ENCODE peak calls at places on chromosome 20, in ten cellular contexts. W is IMR-90, I is epithelial cell of esophagus, Q is AG10803, A is kidney epithelial cell, V is left ventricle myocardium inferior, R is tibial artery, X is glutamatergic neuron, Y is cardiac fibroblast, M is A549. D is an unnamed sample.

GRCh38 chr20:24773751-24774201 is 175.3 kb upstream of the CST7 start:
- DNase-seq in V (no peak), Q (peak), X (no peak), M (peak), R (peak), I (peak), W (peak), Y (peak), A (peak), D (no peak)

GRCh38 chr20:373171-373890 is 7.2 kb upstream of the TRIB3 start:
- DNase-seq in Y (peak), Q (peak), A (no peak), R (no peak), M (peak), I (peak), X (peak), W (peak), V (no peak), D (no peak)

GRCh38 chr20:4592316-4593148 is 129.2 kb upstream of the PRND start:
- DNase-seq in I (peak), Q (peak), W (no peak), R (no peak), M (peak), A (no peak), X (peak), Y (peak), V (peak), D (no peak)

GRCh38 chr20:57586370-57586793 is 25.5 kb downstream of the PCK1 start:
- DNase-seq in Y (no peak), I (no peak), X (no peak), W (no peak), M (no peak), Q (no peak), V (no peak), A (no peak), R (peak), D (peak)

GRCh38 chr20:8394308-8394945 is 262.4 kb downstream of the PLCB1 start:
- DNase-seq in Q (peak), R (no peak), A (no peak), Y (peak), I (peak), M (no peak), X (no peak), W (peak), V (no peak), D (no peak)

GRCh38 chr20:50055524-50056083 is 57.3 kb downstream of the UBE2V1 start:
- DNase-seq in X (no peak), R (no peak), A (no peak), V (no peak), I (no peak), M (no peak), Q (no peak), Y (peak), W (no peak), D (no peak)

GRCh38 chr20:45229264-45230056 is 8.3 kb downstream of the SEMG2 start:
- DNase-seq in M (no peak), R (no peak), Q (no peak), I (peak), A (no peak), X (no peak), W (no peak), Y (peak), V (no peak), D (no peak)

GRCh38 chr20:40932436-40932835 is 96.2 kb upstream of the TOP1 start:
- DNase-seq in M (no peak), R (no peak), I (no peak), Q (no peak), V (no peak), Y (no peak), W (no peak), A (no peak), X (no peak), D (no peak)

GRCh38 chr20:64091762-64092161 is 7.6 kb upstream of the LKAAEAR1 start:
- DNase-seq in I (no peak), A (no peak), M (no peak), V (no peak), R (no peak), X (peak), Y (no peak), Q (no peak), W (no peak), D (no peak)

GRCh38 chr20:53547664-53548239 is 45.9 kb downstream of the ZNF217 start:
- DNase-seq in X (peak), W (peak), V (no peak), Q (peak), I (peak), Y (peak), A (peak), R (no peak), M (peak), D (no peak)

GRCh38 chr20:45470262-45470931 is 844 bp downstream of the WFDC2 start:
- DNase-seq in A (no peak), M (no peak), R (no peak), W (no peak), X (peak), I (peak), Q (no peak), V (no peak), Y (peak), D (no peak)

GRCh38 chr20:3896853-3897252 is 7.7 kb downstream of the PANK2 start:
- DNase-seq in W (no peak), Q (no peak), Y (no peak), A (no peak), X (no peak), M (no peak), R (no peak), V (no peak), I (no peak), D (no peak)

GRCh38 chr20:63951398-63952209 is 4.6 kb downstream of the UCKL1 start:
- DNase-seq in R (no peak), X (no peak), W (no peak), A (no peak), V (peak), M (no peak), Y (no peak), Q (no peak), I (no peak), D (no peak)

GRCh38 chr20:313948-314347 is 11.4 kb upstream of the SOX12 start:
- DNase-seq in I (peak), V (no peak), Y (no peak), X (no peak), A (no peak), M (no peak), Q (peak), R (no peak), W (peak), D (no peak)

GRCh38 chr20:43963872-43964791 is 49.5 kb downstream of the TOX2 start:
- DNase-seq in A (no peak), M (no peak), R (peak), W (peak), V (peak), X (peak), Q (peak), Y (peak), I (no peak), D (no peak)

GRCh38 chr20:39855056-39855455 is 834.0 kb downstream of the MAFB start:
- DNase-seq in V (no peak), W (no peak), X (no peak), Q (peak), R (no peak), I (peak), M (no peak), A (no peak), Y (no peak), D (no peak)

GRCh38 chr20:56439784-56440291 is 27.8 kb downstream of the CASS4 start:
- DNase-seq in V (peak), I (peak), A (peak), M (no peak), Y (peak), W (peak), X (no peak), Q (peak), R (peak), D (no peak)

GRCh38 chr20:37907677-37908397 is 4.9 kb downstream of the VSTM2L start:
- DNase-seq in I (peak), Y (peak), V (no peak), A (peak), X (peak), R (no peak), Q (peak), W (peak), M (peak), D (no peak)

GRCh38 chr20:23419995-23420901 is 1.0 kb downstream of the NAPB start:
- DNase-seq in Q (peak), V (peak), I (peak), X (peak), Y (peak), W (peak), R (peak), A (peak), M (peak), D (no peak)

GRCh38 chr20:1108437-1108920 is 9.9 kb upstream of the PSMF1 start:
- DNase-seq in Q (peak), W (peak), R (no peak), V (peak), Y (peak), I (peak), M (peak), X (peak), A (no peak), D (no peak)

GRCh38 chr20:25239387-25240370 is 8.2 kb upstream of the PYGB start:
- DNase-seq in A (no peak), X (no peak), M (no peak), I (no peak), Q (no peak), R (peak), W (no peak), V (no peak), Y (no peak), D (no peak)

GRCh38 chr20:38724603-38725457 is 544 bp downstream of the SLC32A1 start:
- DNase-seq in W (no peak), V (no peak), I (no peak), Y (no peak), X (peak), R (no peak), A (no peak), M (no peak), Q (no peak), D (no peak)

GRCh38 chr20:3115190-3116107 is 30.9 kb upstream of the AVP start:
- DNase-seq in Q (peak), A (peak), Y (peak), V (no peak), W (peak), I (peak), R (no peak), X (peak), M (peak), D (peak)

GRCh38 chr20:4029505-4030467 is 14.4 kb upstream of the RNF24 start:
- DNase-seq in V (no peak), Y (no peak), A (no peak), Q (no peak), R (no peak), I (no peak), W (no peak), X (no peak), M (no peak), D (no peak)

GRCh38 chr20:31835977-31836852 is 9.2 kb downstream of the FOXS1 start:
- DNase-seq in I (peak), V (peak), R (peak), W (peak), Y (peak), Q (peak), X (no peak), M (peak), A (peak), D (no peak)

GRCh38 chr20:48401359-48401758 is 426.4 kb downstream of the PREX1 start:
- DNase-seq in I (no peak), Q (no peak), R (no peak), M (no peak), A (no peak), X (no peak), W (no peak), Y (no peak), V (peak), D (no peak)

GRCh38 chr20:63966172-63966943 is 3.4 kb downstream of the ZNF512B start:
- DNase-seq in I (no peak), W (no peak), R (no peak), M (no peak), A (no peak), Q (no peak), Y (no peak), V (no peak), X (peak), D (peak)

GRCh38 chr20:51631011-51631950 is 88.8 kb upstream of the NFATC2 start:
- DNase-seq in Y (peak), R (peak), A (peak), W (peak), X (no peak), V (peak), M (peak), I (peak), Q (peak), D (no peak)

GRCh38 chr20:36541227-36542018 is at the start of gene MYL9:
- DNase-seq in R (peak), A (no peak), W (peak), Q (peak), Y (peak), I (peak), X (peak), M (no peak), V (peak), D (no peak)

GRCh38 chr20:4300401-4300800 is 285.0 kb upstream of the RNF24 start:
- DNase-seq in Y (no peak), M (no peak), W (no peak), R (no peak), Q (no peak), I (no peak), A (no peak), X (no peak), V (no peak), D (no peak)

DNA sequence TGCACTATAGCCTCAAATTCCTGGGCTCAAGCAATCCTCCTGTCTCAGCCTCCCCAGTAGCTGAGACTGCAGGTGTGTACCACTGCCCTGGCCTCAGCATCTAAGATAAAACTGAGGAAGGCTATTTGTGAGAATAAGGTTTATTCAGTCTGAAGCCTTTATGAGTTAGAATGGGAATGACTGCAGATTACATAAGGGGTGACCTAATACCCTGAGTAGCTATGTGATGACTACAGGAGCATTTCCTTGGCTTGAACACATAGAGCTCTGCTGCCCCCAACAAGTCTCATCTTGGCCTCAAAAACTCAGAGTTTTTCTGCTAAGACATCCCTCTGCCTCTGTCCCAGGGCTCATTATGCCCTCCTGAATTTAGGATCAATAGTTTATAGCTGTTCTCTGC is 7.6 kb downstream of the GSS start:
- DNase-seq in Q (peak), A (no peak), X (no peak), Y (peak), R (no peak), I (peak), W (peak), V (no peak), M (no peak), D (no peak)
- TF ChIP-seq CTCF in Q (peak), A (no peak), X (no peak), Y (no peak), R (no peak), I (no peak), W (peak), V (no peak), M (no peak), D (no peak)

DNA sequence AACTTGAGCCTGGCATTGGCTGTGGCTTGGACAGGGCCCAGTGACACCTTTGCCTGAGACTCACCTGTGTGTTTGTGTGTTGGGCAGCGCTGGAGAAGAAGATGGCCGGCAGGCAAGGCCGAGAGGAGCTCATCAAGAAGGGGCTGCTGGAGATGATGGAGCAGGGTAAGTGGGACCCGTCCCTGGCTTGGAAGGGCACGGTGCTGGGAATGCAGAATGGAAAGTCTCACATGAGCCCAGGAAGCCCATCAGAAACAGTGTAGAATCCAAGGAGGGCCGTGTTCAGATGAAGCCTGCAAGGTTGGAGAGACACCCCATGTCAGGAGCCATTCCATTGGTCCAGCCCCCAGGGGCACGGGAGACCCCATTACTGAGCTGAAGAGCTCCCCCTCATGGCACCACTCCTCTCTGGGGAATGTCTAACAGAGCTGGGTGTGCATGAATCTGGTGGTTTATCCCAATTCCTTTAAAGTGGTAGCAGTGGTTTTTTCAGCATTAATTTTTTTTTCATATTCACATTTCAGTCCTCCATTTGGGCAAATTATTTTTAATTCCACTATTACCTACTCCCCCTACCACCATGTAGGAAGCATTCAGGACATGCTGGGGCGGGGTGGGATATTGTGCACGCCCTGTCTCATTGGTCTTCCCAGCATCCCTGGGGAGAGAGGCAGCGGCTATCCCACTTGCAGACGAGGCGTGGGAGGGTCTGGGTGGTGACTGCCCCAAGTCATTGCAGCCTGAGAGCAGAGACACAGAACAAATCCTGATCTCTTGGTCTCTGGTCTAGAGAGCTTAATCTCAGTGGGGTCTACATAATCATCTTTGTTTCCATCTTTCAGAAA is 143.6 kb downstream of the PHACTR3 start:
- DNase-seq in X (no peak), A (no peak), I (no peak), W (no peak), M (no peak), Q (no peak), V (no peak), R (no peak), Y (no peak), D (peak)
- TF ChIP-seq CTCF in X (no peak), A (no peak), I (no peak), W (no peak), M (no peak), Q (no peak), V (no peak), R (no peak), Y (no peak), D (no peak)

DNA sequence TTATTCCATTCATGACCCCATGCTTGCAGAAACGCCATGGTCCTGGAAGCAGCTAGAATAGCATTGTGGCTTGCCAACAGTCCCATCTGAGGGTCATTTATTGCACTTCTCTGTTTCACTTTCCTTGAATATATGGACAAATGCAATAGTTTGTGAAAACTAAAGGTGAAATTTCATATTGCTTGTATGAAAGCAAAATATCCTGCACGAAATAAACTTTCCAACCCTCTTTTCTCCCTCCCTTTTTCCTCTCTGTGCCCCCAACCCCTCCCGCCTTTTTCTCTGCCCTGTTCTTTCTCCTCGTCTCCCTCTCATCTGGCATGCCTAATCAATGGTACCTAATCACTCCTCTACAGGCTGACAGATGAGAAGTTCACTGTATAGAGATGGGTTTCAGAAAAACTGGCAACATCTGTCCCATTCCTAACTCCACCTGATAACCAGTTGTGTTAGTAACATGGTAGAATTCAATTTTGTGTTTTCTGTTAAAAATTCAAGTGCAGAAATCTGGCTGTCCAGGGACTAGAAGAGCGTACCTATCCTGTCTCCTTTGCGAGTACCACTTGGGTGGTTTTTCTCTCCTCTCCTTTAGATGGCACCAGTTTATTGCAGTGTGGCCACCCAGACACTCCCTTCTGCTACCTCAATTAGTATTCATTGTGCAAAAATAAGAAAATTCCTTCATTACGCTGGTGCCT is 198.6 kb downstream of the FOXA2 start:
- DNase-seq in X (no peak), Q (no peak), Y (peak), W (no peak), V (no peak), I (peak), M (peak), A (no peak), R (no peak), D (no peak)
- TF ChIP-seq CTCF in X (no peak), Q (no peak), Y (peak), W (no peak), V (no peak), I (peak), M (peak), A (peak), R (no peak), D (no peak)

GRCh38 chr20:33262658-33263065 is 20.4 kb upstream of the BPIFB1 start:
- DNase-seq in X (peak), Y (peak), R (peak), Q (peak), I (peak), W (peak), A (peak), V (no peak), M (no peak), D (no peak)
- TF ChIP-seq CTCF in X (peak), Y (peak), R (no peak), Q (peak), I (peak), W (peak), A (peak), V (peak), M (peak), D (peak)

GRCh38 chr20:46765506-46765905 is 56.1 kb downstream of the SLC2A10 start:
- DNase-seq in A (no peak), I (no peak), W (no peak), X (no peak), Q (no peak), Y (no peak), M (no peak), R (no peak), V (no peak), D (no peak)

GRCh38 chr20:46764068-46764467 is 54.6 kb downstream of the SLC2A10 start:
- DNase-seq in X (no peak), M (no peak), V (no peak), R (no peak), A (no peak), Q (no peak), Y (no peak), W (no peak), I (no peak), D (no peak)

GRCh38 chr20:46770330-46771194 is 61.1 kb downstream of the SLC2A10 start:
- DNase-seq in M (no peak), X (no peak), I (peak), A (no peak), V (no peak), W (peak), Y (no peak), Q (no peak), R (no peak), D (no peak)

GRCh38 chr20:46771195-46771588 is 61.7 kb downstream of the SLC2A10 start:
- DNase-seq in X (no peak), Y (no peak), I (no peak), M (no peak), R (no peak), W (no peak), Q (no peak), A (no peak), V (no peak), D (no peak)

GRCh38 chr20:46767127-46767761 is 57.8 kb downstream of the SLC2A10 start:
- DNase-seq in R (no peak), X (peak), V (no peak), M (peak), I (peak), Y (peak), Q (peak), A (no peak), W (peak), D (no peak)
- TF ChIP-seq CTCF in R (peak), X (peak), V (peak), M (peak), I (peak), Y (peak), Q (peak), A (peak), W (peak), D (peak)